ENCODE peak calls at places on chromosomes 4 and X, in five cellular contexts. N is AG04449, M is cardiac muscle cell, G is fibroblast of the aortic adventitia, I is M059J. O is an unnamed sample.

GRCh38 chr4:9968472-9968871 is 52.8 kb downstream of the SLC2A9 start:
- DNase-seq in N (no peak), M (no peak), G (no peak), I (no peak), O (no peak)

GRCh38 chrX:39356119-39356807 is 555.0 kb downstream of the MID1IP1 start:
- DNase-seq in N (no peak), M (no peak), G (no peak), I (no peak), O (no peak)

GRCh38 chrX:32873786-32874185 is 337.6 kb downstream of the DMD start:
- DNase-seq in N (no peak), M (no peak), G (no peak), I (no peak), O (no peak)

GRCh38 chr4:76830612-76831474 is 67.1 kb downstream of the SOWAHB start:
- DNase-seq in N (peak; percentile 55), M (peak; percentile 85), G (peak; percentile 71), I (peak; percentile 90), O (peak; percentile 89)

GRCh38 chr4:158809611-158810486 is 41.0 kb downstream of the FNIP2 start:
- DNase-seq in N (peak; percentile 98), M (peak; percentile 72), G (peak; percentile 98), I (peak; percentile 93), O (peak; percentile 85)

GRCh38 chr4:38565271-38566199 is 98.5 kb upstream of the KLF3 start:
- DNase-seq in N (peak; percentile 49), M (peak; percentile 58), G (peak; percentile 89), I (peak; percentile 53), O (no peak)

GRCh38 chr4:125994024-125994423 is 679.3 kb downstream of the FAT4 start:
- DNase-seq in N (no peak), M (no peak), G (peak; percentile 4), I (no peak), O (no peak)

GRCh38 chr4:41709844-41710481 is 38.6 kb downstream of the PHOX2B start:
- DNase-seq in N (peak; percentile 19), M (peak; percentile 9), G (peak; percentile 26), I (peak; percentile 91), O (peak; percentile 97)

GRCh38 chr4:106273831-106274230 is 42.2 kb downstream of the TBCK start:
- DNase-seq in N (no peak), M (peak; percentile 64), G (peak; percentile 45), I (peak; percentile 16), O (no peak)

GRCh38 chrX:71603618-71604017 is 14.7 kb downstream of the CXCR3 start:
- DNase-seq in N (no peak), M (no peak), G (no peak), I (peak; percentile 37), O (no peak)

O was measured in H4.